ENCODE peak calls at places on chromosomes 3 and 15, in five cellular contexts. R, B, M, A and V are unnamed samples.

GRCh38 chr3:15903164-15903563 is 105.4 kb upstream of the ANKRD28 start:
- DNase-seq in M (peak), B (no peak), A (no peak), R (no peak), V (peak)

GRCh38 chr3:128399221-128399915 is 67.3 kb downstream of the DNAJB8 start:
- DNase-seq in M (no peak), A (no peak), R (no peak), B (no peak), V (no peak)

GRCh38 chr15:69395991-69396390 is 18.2 kb upstream of the KIF23 start:
- DNase-seq in A (no peak), M (no peak), R (no peak), B (no peak), V (no peak)

GRCh38 chr3:23174426-23175039 is 28.6 kb upstream of the UBE2E2 start:
- DNase-seq in M (no peak), R (peak), A (no peak), B (no peak), V (no peak)

GRCh38 chr15:40830884-40831283 is 2.4 kb upstream of the PPP1R14D start:
- DNase-seq in B (no peak), A (no peak), R (no peak), M (no peak), V (no peak)

GRCh38 chr3:102165367-102165766 is 269.4 kb upstream of the ZPLD1 start:
- DNase-seq in R (peak), A (no peak), M (no peak), B (no peak), V (no peak)

GRCh38 chr3:12807960-12808359 is 11.5 kb downstream of the CAND2 start:
- DNase-seq in A (no peak), M (no peak), R (no peak), B (no peak), V (no peak)

GRCh38 chr15:71049706-71050422 is 65.4 kb upstream of the THSD4 start:
- DNase-seq in B (no peak), M (no peak), A (no peak), R (peak), V (no peak)

GRCh38 chr3:19183572-19183971 is 35.3 kb downstream of the KCNH8 start:
- DNase-seq in A (no peak), M (no peak), R (no peak), B (no peak), V (no peak)

GRCh38 chr3:56988874-56989433 is 71.5 kb upstream of the SPATA12 start:
- DNase-seq in M (peak), A (peak), B (peak), R (peak), V (peak)

GRCh38 chr15:51751687-51752683 is 588 bp downstream of the TMOD2 start:
- DNase-seq in R (peak), A (no peak), B (peak), M (no peak), V (no peak)